ENCODE peak calls at places on chromosomes 13 and 19, in five cellular contexts. I is HCT116, F is H1, D is HepG2, R is GM12878. C is an unnamed sample.

GRCh38 chr19:40347476-40348124 is 597 bp downstream of the C19orf47 start:
- DNase-seq in I (no peak), F (no peak), D (no peak), R (no peak), C (no peak)

GRCh38 chr19:14350302-14350701 is 30.9 kb upstream of the ADGRE5 start:
- DNase-seq in I (no peak), F (no peak), D (no peak), R (no peak), C (no peak)

GRCh38 chr19:45767410-45767880 is 1.6 kb downstream of the SIX5 start:
- DNase-seq in I (no peak), F (no peak), D (peak), R (no peak), C (peak)

GRCh38 chr19:46015080-46015960 is 7.5 kb downstream of the PGLYRP1 start:
- DNase-seq in I (no peak), F (peak), D (no peak), R (no peak), C (no peak)

GRCh38 chr19:18326772-18327171 is 3.9 kb upstream of the LSM4 start:
- DNase-seq in I (no peak), F (no peak), D (no peak), R (no peak), C (no peak)

GRCh38 chr13:39040206-39040605 is 1.9 kb downstream of the NHLRC3 start:
- DNase-seq in I (no peak), F (no peak), D (peak), R (no peak), C (no peak)

GRCh38 chr19:32651729-32652140 is 23.2 kb downstream of the ANKRD27 start:
- DNase-seq in I (no peak), F (peak), D (no peak), R (no peak), C (no peak)

GRCh38 chr19:52086481-52086880 is 9.1 kb downstream of the ZNF841 start:
- DNase-seq in I (no peak), F (no peak), D (no peak), R (no peak), C (no peak)

GRCh38 chr13:72970956-72971355 is 87.8 kb upstream of the KLF5 start:
- DNase-seq in I (no peak), F (no peak), D (no peak), R (no peak), C (no peak)

GRCh38 chr13:44272692-44273091 is 100.9 kb upstream of the SERP2 start:
- DNase-seq in I (no peak), F (no peak), D (no peak), R (no peak), C (no peak)

GRCh38 chr19:15283141-15283885 is 49.0 kb downstream of the BRD4 start:
- DNase-seq in I (no peak), F (no peak), D (no peak), R (no peak), C (no peak)

GRCh38 chr19:2495130-2495641 is 19.3 kb downstream of the GADD45B start:
- DNase-seq in I (no peak), F (no peak), D (no peak), R (no peak), C (no peak)

GRCh38 chr19:8601796-8602195 is 8.7 kb downstream of the ADAMTS10 start:
- DNase-seq in I (no peak), F (no peak), D (no peak), R (no peak), C (no peak)

GRCh38 chr19:45498411-45499195 is at the start of gene PPM1N:
- DNase-seq in I (no peak), F (peak), D (no peak), R (no peak), C (no peak)

GRCh38 chr13:111629457-111629856 is 309.0 kb downstream of the TEX29 start:
- DNase-seq in I (no peak), F (no peak), D (no peak), R (no peak), C (no peak)
- TF ChIP-seq SRF in I (no peak), F (no peak), D (no peak), R (no peak), C (no peak)

GRCh38 chr13:31168166-31168565 is 6.5 kb upstream of the HSPH1 start:
- DNase-seq in I (no peak), F (no peak), D (no peak), R (no peak), C (no peak)

GRCh38 chr13:31168736-31169135 is 7.0 kb upstream of the HSPH1 start:
- DNase-seq in I (no peak), F (no peak), D (no peak), R (no peak), C (no peak)

GRCh38 chr13:31172535-31172934 is 10.8 kb upstream of the HSPH1 start:
- DNase-seq in I (peak), F (no peak), D (peak), R (no peak), C (no peak)

GRCh38 chr13:31174018-31174417 is 12.3 kb upstream of the HSPH1 start:
- DNase-seq in I (no peak), F (no peak), D (peak), R (no peak), C (no peak)

GRCh38 chr13:31172001-31172400 is 10.3 kb upstream of the HSPH1 start:
- DNase-seq in I (no peak), F (no peak), D (no peak), R (no peak), C (no peak)
- TF ChIP-seq SRF in I (no peak), F (no peak), D (no peak), R (no peak), C (no peak)

GRCh38 chr13:112529216-112529615 is 58.7 kb downstream of the TUBGCP3 start:
- DNase-seq in I (no peak), F (no peak), D (no peak), R (no peak), C (no peak)

GRCh38 chr13:112531263-112531794 is 56.6 kb downstream of the TUBGCP3 start:
- DNase-seq in I (no peak), F (no peak), D (no peak), R (no peak), C (no peak)

GRCh38 chr13:112532837-112533745 is 54.9 kb downstream of the TUBGCP3 start:
- DNase-seq in I (no peak), F (peak), D (no peak), R (no peak), C (no peak)
- TF ChIP-seq SRF in I (no peak), F (no peak), D (no peak), R (no peak), C (no peak)

GRCh38 chr19:13070425-13071140 is 32.1 kb downstream of the LYL1 start:
- DNase-seq in I (no peak), F (no peak), D (no peak), R (no peak), C (no peak)

GRCh38 chr19:13069415-13070369 is 33.0 kb downstream of the LYL1 start:
- DNase-seq in I (no peak), F (no peak), D (no peak), R (no peak), C (peak)

GRCh38 chr19:13066231-13066630 is 36.4 kb downstream of the LYL1 start:
- DNase-seq in I (no peak), F (no peak), D (no peak), R (no peak), C (no peak)

GRCh38 chr19:13066933-13067831 is 35.5 kb downstream of the LYL1 start:
- DNase-seq in I (no peak), F (no peak), D (no peak), R (no peak), C (no peak)

GRCh38 chr19:13068064-13068807 is 34.4 kb downstream of the LYL1 start:
- DNase-seq in I (no peak), F (no peak), D (no peak), R (no peak), C (peak)
- TF ChIP-seq SRF in I (no peak), F (no peak), D (no peak), R (no peak), C (no peak)

DNA sequence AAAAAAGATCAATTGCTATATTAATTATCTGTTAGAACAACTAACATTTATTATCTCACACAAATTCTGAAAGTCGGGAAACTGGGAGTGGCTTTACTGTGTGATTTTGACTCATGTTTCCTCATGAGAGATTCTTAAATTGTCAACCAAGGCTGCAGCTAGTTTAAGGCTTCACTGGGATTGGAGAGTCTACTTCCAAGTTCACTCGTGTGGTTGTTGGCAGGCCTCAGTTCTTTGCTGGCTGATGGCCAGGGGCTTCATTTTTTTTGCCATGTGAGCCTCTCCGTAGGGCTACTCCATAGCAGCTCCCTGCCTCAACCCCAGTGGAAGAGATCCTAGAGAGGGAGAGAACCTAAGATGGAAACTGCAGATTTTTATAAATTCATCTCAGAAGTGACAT is 24.5 kb upstream of the LPAR6 start:
- DNase-seq in I (no peak), F (no peak), D (no peak), R (no peak), C (no peak)
- TF ChIP-seq SRF in I (no peak), F (no peak), D (no peak), R (no peak), C (no peak)

GRCh38 chr13:96816874-96817273 is 177.4 kb downstream of the OXGR1 start:
- DNase-seq in I (no peak), F (peak), D (no peak), R (no peak), C (no peak)

GRCh38 chr13:96816261-96816660 is 178.0 kb downstream of the OXGR1 start:
- DNase-seq in I (no peak), F (no peak), D (no peak), R (no peak), C (no peak)

GRCh38 chr13:96821381-96821780 is 172.9 kb downstream of the OXGR1 start:
- DNase-seq in I (no peak), F (no peak), D (no peak), R (no peak), C (no peak)

GRCh38 chr13:96819375-96819774 is 174.9 kb downstream of the OXGR1 start:
- DNase-seq in I (no peak), F (no peak), D (no peak), R (no peak), C (no peak)

GRCh38 chr13:96817336-96817941 is 176.8 kb downstream of the OXGR1 start:
- DNase-seq in I (peak), F (no peak), D (peak), R (no peak), C (peak)
- TF ChIP-seq SRF in I (no peak), F (no peak), D (no peak), R (no peak), C (no peak)

DNA sequence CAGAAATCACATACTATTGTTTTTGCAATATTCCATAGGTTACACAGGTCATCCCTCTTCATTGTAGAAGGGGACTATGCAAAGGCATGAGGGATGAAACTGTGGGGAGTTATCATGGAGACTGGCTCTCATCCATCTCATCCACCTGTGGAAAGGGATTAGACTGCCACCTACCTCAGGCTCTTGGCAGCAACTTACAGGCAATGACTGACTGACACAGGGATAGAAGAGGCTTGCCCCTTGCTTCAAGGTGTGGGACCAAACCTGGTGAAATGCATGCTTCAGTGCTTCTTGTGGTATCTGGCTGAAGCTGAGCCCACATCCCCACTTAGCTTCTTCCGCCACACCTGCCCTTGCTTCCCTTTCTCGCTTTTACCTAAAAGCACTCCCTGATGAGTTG is 341.3 kb downstream of the GPC5 start:
- DNase-seq in I (no peak), F (no peak), D (no peak), R (no peak), C (no peak)
- TF ChIP-seq SRF in I (no peak), F (no peak), D (no peak), R (no peak), C (no peak)

GRCh38 chr19:6014551-6015135 is 36.7 kb upstream of the RANBP3 start:
- DNase-seq in I (no peak), F (no peak), D (no peak), R (no peak), C (no peak)
- TF ChIP-seq SRF in I (no peak), F (no peak), D (no peak), R (no peak), C (no peak)

GRCh38 chr19:49590971-49591730 is at the start of gene PRR12:
- DNase-seq in I (no peak), F (peak), D (peak), R (no peak), C (peak)
- TF ChIP-seq SRF in I (no peak), F (no peak), D (no peak), R (no peak), C (no peak)